ENCODE peak calls at places on chromosomes 3 and 15, in four cellular contexts. Q is tibial nerve, O is upper lobe of right lung, F is thoracic aorta. L is an unnamed sample.

GRCh38 chr3:190305406-190305805 is 16.8 kb downstream of the CLDN1 start:
- DNase-seq in F (no peak), O (no peak), Q (no peak), L (no peak)

GRCh38 chr3:165185707-165186327 is 10.4 kb downstream of the SLITRK3 start:
- DNase-seq in F (no peak), Q (no peak), O (no peak), L (no peak)

GRCh38 chr3:175356899-175357324 is 497.8 kb downstream of the NAALADL2 start:
- DNase-seq in Q (no peak), F (no peak), O (no peak), L (no peak)

GRCh38 chr3:23944861-23945652 is at the start of gene NR1D2:
- DNase-seq in Q (peak; percentile 64), F (peak; percentile 32), O (peak; percentile 94), L (peak; percentile 75)

GRCh38 chr3:140527156-140527555 is 150.7 kb upstream of the TRIM42 start:
- DNase-seq in F (no peak), Q (no peak), O (no peak), L (no peak)

GRCh38 chr15:98085003-98085639 is 124.6 kb downstream of the ARRDC4 start:
- DNase-seq in O (no peak), Q (peak; percentile 71), F (no peak), L (no peak)

GRCh38 chr3:67357610-67358458 is 296.6 kb downstream of the SUCLG2 start:
- DNase-seq in O (no peak), Q (no peak), F (no peak), L (no peak)

GRCh38 chr3:15309662-15310335 is 22.6 kb downstream of the SH3BP5 start:
- DNase-seq in O (no peak), Q (no peak), F (no peak), L (no peak)

GRCh38 chr3:174035317-174035886 is 637.9 kb downstream of the NLGN1 start:
- DNase-seq in O (no peak), Q (no peak), F (no peak), L (no peak)

GRCh38 chr3:21020043-21020442 is 731.0 kb downstream of the ZNF385D start:
- DNase-seq in Q (no peak), O (no peak), F (no peak), L (no peak)

GRCh38 chr3:46312996-46313395 is 40.9 kb upstream of the CCR2 start:
- DNase-seq in O (no peak), Q (peak; percentile 77), F (no peak), L (no peak)

GRCh38 chr3:9078561-9079240 is 115.4 kb upstream of the RAD18 start:
- DNase-seq in F (no peak), Q (no peak), O (no peak), L (no peak)

GRCh38 chr15:29032776-29033175 is 147.0 kb downstream of the APBA2 start:
- DNase-seq in F (no peak), Q (no peak), O (no peak), L (no peak)

GRCh38 chr3:70556056-70556455 is 243.6 kb upstream of the MDFIC2 start:
- DNase-seq in F (no peak), Q (no peak), O (no peak), L (no peak)

GRCh38 chr3:16429086-16429485 is 84.4 kb downstream of the RFTN1 start:
- DNase-seq in F (no peak), Q (no peak), O (no peak), L (no peak)

GRCh38 chr15:59251001-59251845 is 44.6 kb downstream of the LDHAL6B start:
- DNase-seq in Q (no peak), F (no peak), O (no peak), L (no peak)

GRCh38 chr3:186882881-186883685 is 40.6 kb downstream of the ADIPOQ start:
- DNase-seq in Q (no peak), F (no peak), O (no peak), L (no peak)

GRCh38 chr3:189188466-189188865 is 16.7 kb downstream of the TPRG1 start:
- DNase-seq in Q (no peak), O (no peak), F (no peak), L (no peak)

GRCh38 chr3:53005338-53005737 is 40.5 kb downstream of the SFMBT1 start:
- DNase-seq in F (no peak), Q (no peak), O (no peak), L (no peak)

GRCh38 chr15:77821188-77821958 is 188.7 kb upstream of the LINGO1 start:
- DNase-seq in F (no peak), Q (peak; percentile 50), O (no peak), L (peak; percentile 60)

GRCh38 chr3:160792445-160793039 is 36.5 kb downstream of the PPM1L start:
- DNase-seq in O (no peak), Q (no peak), F (no peak), L (no peak)

GRCh38 chr3:33426068-33426467 is 14.1 kb downstream of the UBP1 start:
- DNase-seq in F (no peak), O (no peak), Q (no peak), L (no peak)

GRCh38 chr15:29888651-29889050 is 66.4 kb upstream of the TJP1 start:
- DNase-seq in F (no peak), O (no peak), Q (no peak), L (no peak)

GRCh38 chr15:72106068-72106467 is 11.9 kb downstream of the MYO9A start:
- DNase-seq in F (no peak), O (no peak), Q (no peak), L (no peak)

GRCh38 chr15:99324082-99324620 is 72.9 kb downstream of the LRRC28 start:
- DNase-seq in Q (no peak), O (no peak), F (no peak), L (no peak)

GRCh38 chr3:43964640-43965039 is 273.9 kb downstream of the ABHD5 start:
- DNase-seq in O (no peak), F (no peak), Q (no peak), L (no peak)

GRCh38 chr3:86554346-86554745 is 436.6 kb downstream of the VGLL3 start:
- DNase-seq in F (no peak), O (no peak), Q (no peak), L (no peak)

GRCh38 chr3:17039579-17039978 is 154.8 kb downstream of the PLCL2 start:
- DNase-seq in O (no peak), F (no peak), Q (no peak), L (no peak)

GRCh38 chr3:37272743-37273142 is 98.4 kb upstream of the LRRFIP2 start:
- DNase-seq in O (no peak), F (no peak), Q (no peak), L (no peak)

GRCh38 chr3:32556332-32556731 is 14.3 kb downstream of the DYNC1LI1 start:
- DNase-seq in O (no peak), Q (no peak), F (no peak), L (no peak)

GRCh38 chr3:146163584-146163983 is 2.6 kb upstream of the PLOD2 start:
- DNase-seq in F (no peak), O (no peak), Q (no peak), L (no peak)

GRCh38 chr15:36791849-36792618 is 212.6 kb downstream of the CDIN1 start:
- DNase-seq in Q (no peak), O (no peak), F (no peak), L (no peak)

GRCh38 chr3:9397911-9398714 is 698 bp downstream of the SETD5 start:
- DNase-seq in Q (peak; percentile 32), O (peak; percentile 68), F (peak; percentile 13), L (peak; percentile 61)

GRCh38 chr3:69784854-69785523 is 45.7 kb downstream of the MITF start:
- DNase-seq in O (peak; percentile 85), Q (no peak), F (peak; percentile 21), L (peak; percentile 86)

GRCh38 chr3:4343258-4343657 is 40.1 kb downstream of the SETMAR start:
- DNase-seq in Q (no peak), O (no peak), F (no peak), L (no peak)
- H3K27ac ChIP-seq in Q (no peak overlapping the region), O (no peak overlapping the region), F (no peak overlapping the region), L (no peak overlapping the region)

DNA sequence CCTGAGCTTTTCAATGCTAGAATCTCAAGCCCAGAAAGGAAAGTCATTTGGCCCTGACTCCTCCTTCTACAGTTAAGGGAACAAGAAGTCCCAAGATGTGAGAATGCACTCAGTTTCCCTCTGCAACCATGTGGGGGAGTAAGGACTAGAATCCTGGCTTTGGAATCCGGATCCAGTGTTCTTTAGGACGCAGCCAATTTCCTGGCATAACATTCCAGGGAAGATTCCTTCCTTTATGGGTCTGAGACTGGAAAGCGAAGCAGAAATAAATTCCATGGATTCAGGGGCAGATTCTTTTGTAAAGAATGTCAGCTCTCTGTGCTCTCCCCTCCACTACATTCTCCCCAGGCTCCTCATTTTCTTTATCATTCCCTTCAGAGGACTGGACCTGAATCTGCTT is 151.8 kb upstream of the SOX14 start:
- DNase-seq in O (no peak), Q (no peak), F (no peak), L (no peak)
- H3K4me1 ChIP-seq in O (no peaks in the 10 kb centered on the region), Q (no peaks in the 10 kb centered on the region), F (no peaks in the 10 kb centered on the region), L (no peaks in the 10 kb centered on the region)

GRCh38 chr15:57594479-57594878 is 2.8 kb downstream of the MYZAP start:
- DNase-seq in O (no peak), F (no peak), Q (no peak), L (no peak)

GRCh38 chr15:57596978-57597377 is 5.3 kb downstream of the MYZAP start:
- DNase-seq in Q (no peak), F (no peak), O (no peak), L (no peak)

GRCh38 chr15:57595011-57595866 is 3.5 kb downstream of the MYZAP start:
- DNase-seq in F (no peak), Q (no peak), O (no peak), L (no peak)

GRCh38 chr15:57597431-57597830 is 5.7 kb downstream of the MYZAP start:
- DNase-seq in O (no peak), F (no peak), Q (no peak), L (no peak)

DNA sequence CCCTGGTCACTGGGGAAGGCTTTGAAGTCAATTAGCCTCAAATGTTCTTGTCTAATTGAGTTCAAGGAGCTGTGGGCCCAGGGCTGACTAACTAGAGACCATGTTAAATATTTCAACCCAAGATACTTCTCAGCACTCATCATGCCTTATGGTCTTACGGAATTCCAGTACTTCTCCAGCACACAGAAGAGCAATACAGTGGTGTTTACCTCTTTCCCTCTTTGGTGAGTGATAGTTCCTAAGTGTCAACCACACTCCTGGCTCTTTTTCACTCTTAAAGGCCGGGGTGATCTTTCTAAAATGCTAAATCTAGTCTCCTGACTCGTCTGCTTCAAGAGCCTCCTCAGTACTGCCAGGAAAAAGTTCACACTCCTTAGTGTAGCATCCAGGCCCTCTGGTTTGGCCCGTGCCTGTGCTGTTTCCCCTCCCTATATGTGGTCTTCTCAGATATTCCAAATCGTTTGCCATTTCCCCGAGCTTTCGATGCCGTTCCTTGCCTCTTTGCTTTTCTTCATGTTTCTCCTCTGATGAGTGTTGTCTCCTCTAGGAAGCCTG is 4.7 kb downstream of the MYZAP start:
- DNase-seq in O (no peak), F (no peak), Q (no peak), L (no peak)
- H3K27ac ChIP-seq in O (peak overlapping the region; percentile 66), F (no peak overlapping the region), Q (no peak overlapping the region), L (peak overlapping the region; percentile 91)

GRCh38 chr3:194139085-194139976 is 3.4 kb downstream of the HES1 start:
- DNase-seq in F (no peak), O (peak; percentile 63), Q (no peak), L (no peak)

GRCh38 chr3:194142156-194142910 is 6.4 kb downstream of the HES1 start:
- DNase-seq in F (no peak), Q (peak; percentile 67), O (no peak), L (peak; percentile 79)

GRCh38 chr3:194139977-194140351 is 4.0 kb downstream of the HES1 start:
- DNase-seq in F (no peak), O (no peak), Q (no peak), L (no peak)

GRCh38 chr3:194140520-194141414 is 4.8 kb downstream of the HES1 start:
- DNase-seq in F (no peak), Q (no peak), O (peak; percentile 85), L (no peak)

GRCh38 chr3:194141415-194142155 is 5.6 kb downstream of the HES1 start:
- DNase-seq in Q (peak; percentile 61), O (peak; percentile 97), F (peak; percentile 70), L (peak; percentile 91)
- H3K4me1 ChIP-seq in Q (peaks cover 4% of the 10 kb centered on the region), O (peaks cover 45% of the 10 kb centered on the region), F (peaks cover 18% of the 10 kb centered on the region), L (no peaks in the 10 kb centered on the region)